ENCODE peak calls at places on chromosome 20, in eight cellular contexts. One of them, this sample, is unnamed.

GRCh38 chr20:9629821-9630220 is 115.4 kb downstream of the LAMP5 start:
- DNase-seq in HS-27A: no peak
- DNase-seq in sciatic nerve: no peak
- DNase-seq in activated naive CD4-positive, alpha-beta T cell treated with Interleukin-2 at 50 U/mL for 16 hours: no peak
- DNase-seq in PC-3: no peak
- DNase-seq in activated CD4-positive, alpha-beta T cell treated with anti-CD3 and anti-CD28 coated beads, Interleukin-2, amount 50 U/mL, for 48 hours: no peak
- DNase-seq in stimulated activated CD4-positive, alpha-beta T cell treated with anti-CD3 and anti-CD28 coated beads, Interleukin-4, amount 100 ng/mL, for 1 hour: no peak
- DNase-seq in neural progenitor cell: no peak
- DNase-seq in this sample: no peak

GRCh38 chr20:57781901-57782300 is 72.1 kb upstream of the PMEPA1 start:
- DNase-seq in activated CD4-positive, alpha-beta T cell treated with anti-CD3 and anti-CD28 coated beads, Interleukin-2, amount 50 U/mL, for 48 hours: no peak
- DNase-seq in sciatic nerve: no peak
- DNase-seq in activated naive CD4-positive, alpha-beta T cell treated with Interleukin-2 at 50 U/mL for 16 hours: no peak
- DNase-seq in HS-27A: no peak
- DNase-seq in PC-3: no peak
- DNase-seq in neural progenitor cell: no peak
- DNase-seq in stimulated activated CD4-positive, alpha-beta T cell treated with anti-CD3 and anti-CD28 coated beads, Interleukin-4, amount 100 ng/mL, for 1 hour: no peak
- DNase-seq in this sample: no peak

GRCh38 chr20:63911171-63911570 is 16.2 kb downstream of the DNAJC5 start:
- DNase-seq in PC-3: peak; percentile 92
- DNase-seq in activated CD4-positive, alpha-beta T cell treated with anti-CD3 and anti-CD28 coated beads, Interleukin-2, amount 50 U/mL, for 48 hours: no peak
- DNase-seq in sciatic nerve: no peak
- DNase-seq in HS-27A: no peak
- DNase-seq in stimulated activated CD4-positive, alpha-beta T cell treated with anti-CD3 and anti-CD28 coated beads, Interleukin-4, amount 100 ng/mL, for 1 hour: no peak
- DNase-seq in activated naive CD4-positive, alpha-beta T cell treated with Interleukin-2 at 50 U/mL for 16 hours: no peak
- DNase-seq in neural progenitor cell: no peak
- DNase-seq in this sample: peak; percentile 97

GRCh38 chr20:50518270-50518721 is 8.1 kb downstream of the PTPN1 start:
- DNase-seq in activated naive CD4-positive, alpha-beta T cell treated with Interleukin-2 at 50 U/mL for 16 hours: no peak
- DNase-seq in PC-3: peak; percentile 51
- DNase-seq in stimulated activated CD4-positive, alpha-beta T cell treated with anti-CD3 and anti-CD28 coated beads, Interleukin-4, amount 100 ng/mL, for 1 hour: no peak
- DNase-seq in activated CD4-positive, alpha-beta T cell treated with anti-CD3 and anti-CD28 coated beads, Interleukin-2, amount 50 U/mL, for 48 hours: no peak
- DNase-seq in neural progenitor cell: no peak
- DNase-seq in HS-27A: no peak
- DNase-seq in sciatic nerve: no peak
- DNase-seq in this sample: peak; percentile 56

GRCh38 chr20:21315138-21315537 is 12.0 kb downstream of the XRN2 start:
- DNase-seq in PC-3: no peak
- DNase-seq in neural progenitor cell: no peak
- DNase-seq in stimulated activated CD4-positive, alpha-beta T cell treated with anti-CD3 and anti-CD28 coated beads, Interleukin-4, amount 100 ng/mL, for 1 hour: no peak
- DNase-seq in sciatic nerve: no peak
- DNase-seq in activated naive CD4-positive, alpha-beta T cell treated with Interleukin-2 at 50 U/mL for 16 hours: peak; percentile 6
- DNase-seq in activated CD4-positive, alpha-beta T cell treated with anti-CD3 and anti-CD28 coated beads, Interleukin-2, amount 50 U/mL, for 48 hours: peak; percentile 33
- DNase-seq in HS-27A: peak; percentile 47
- DNase-seq in this sample: peak; percentile 53

GRCh38 chr20:54063998-54064676 is 6.3 kb downstream of the BCAS1 start:
- DNase-seq in stimulated activated CD4-positive, alpha-beta T cell treated with anti-CD3 and anti-CD28 coated beads, Interleukin-4, amount 100 ng/mL, for 1 hour: peak; percentile 18
- DNase-seq in neural progenitor cell: no peak
- DNase-seq in HS-27A: no peak
- DNase-seq in PC-3: no peak
- DNase-seq in sciatic nerve: no peak
- DNase-seq in activated naive CD4-positive, alpha-beta T cell treated with Interleukin-2 at 50 U/mL for 16 hours: peak; percentile 23
- DNase-seq in activated CD4-positive, alpha-beta T cell treated with anti-CD3 and anti-CD28 coated beads, Interleukin-2, amount 50 U/mL, for 48 hours: peak; percentile 34
- DNase-seq in this sample: no peak

GRCh38 chr20:48338717-48339116 is 489.1 kb downstream of the PREX1 start:
- DNase-seq in stimulated activated CD4-positive, alpha-beta T cell treated with anti-CD3 and anti-CD28 coated beads, Interleukin-4, amount 100 ng/mL, for 1 hour: no peak
- DNase-seq in neural progenitor cell: no peak
- DNase-seq in HS-27A: no peak
- DNase-seq in activated CD4-positive, alpha-beta T cell treated with anti-CD3 and anti-CD28 coated beads, Interleukin-2, amount 50 U/mL, for 48 hours: no peak
- DNase-seq in activated naive CD4-positive, alpha-beta T cell treated with Interleukin-2 at 50 U/mL for 16 hours: no peak
- DNase-seq in sciatic nerve: no peak
- DNase-seq in PC-3: no peak
- DNase-seq in this sample: no peak

GRCh38 chr20:3811421-3812258 is 8.7 kb upstream of the AP5S1 start:
- DNase-seq in HS-27A: peak; percentile 98
- DNase-seq in activated CD4-positive, alpha-beta T cell treated with anti-CD3 and anti-CD28 coated beads, Interleukin-2, amount 50 U/mL, for 48 hours: peak; percentile 94
- DNase-seq in stimulated activated CD4-positive, alpha-beta T cell treated with anti-CD3 and anti-CD28 coated beads, Interleukin-4, amount 100 ng/mL, for 1 hour: peak; percentile 94
- DNase-seq in activated naive CD4-positive, alpha-beta T cell treated with Interleukin-2 at 50 U/mL for 16 hours: peak; percentile 95
- DNase-seq in PC-3: peak; percentile 99
- DNase-seq in sciatic nerve: peak; percentile 100
- DNase-seq in neural progenitor cell: no peak
- DNase-seq in this sample: peak; percentile 97

GRCh38 chr20:50472693-50473610 is 37.2 kb upstream of the PTPN1 start:
- DNase-seq in stimulated activated CD4-positive, alpha-beta T cell treated with anti-CD3 and anti-CD28 coated beads, Interleukin-4, amount 100 ng/mL, for 1 hour: no peak
- DNase-seq in activated naive CD4-positive, alpha-beta T cell treated with Interleukin-2 at 50 U/mL for 16 hours: no peak
- DNase-seq in neural progenitor cell: no peak
- DNase-seq in PC-3: no peak
- DNase-seq in HS-27A: no peak
- DNase-seq in sciatic nerve: no peak
- DNase-seq in activated CD4-positive, alpha-beta T cell treated with anti-CD3 and anti-CD28 coated beads, Interleukin-2, amount 50 U/mL, for 48 hours: peak; percentile 59
- DNase-seq in this sample: no peak

GRCh38 chr20:37383229-37383989 is 37.5 kb downstream of the SRC start:
- DNase-seq in sciatic nerve: peak; percentile 58
- DNase-seq in HS-27A: no peak
- DNase-seq in PC-3: peak; percentile 90
- DNase-seq in neural progenitor cell: no peak
- DNase-seq in activated CD4-positive, alpha-beta T cell treated with anti-CD3 and anti-CD28 coated beads, Interleukin-2, amount 50 U/mL, for 48 hours: peak; percentile 21
- DNase-seq in activated naive CD4-positive, alpha-beta T cell treated with Interleukin-2 at 50 U/mL for 16 hours: no peak
- DNase-seq in stimulated activated CD4-positive, alpha-beta T cell treated with anti-CD3 and anti-CD28 coated beads, Interleukin-4, amount 100 ng/mL, for 1 hour: no peak
- DNase-seq in this sample: peak; percentile 84